ENCODE peak calls at places on chromosomes 11 and 22, in eight cellular contexts. One of them, this sample, is unnamed.
A peak's percentile ranks its signal among the peaks of the same experiment; 100 is the strongest.

GRCh38 chr22:36339171-36340065 is 48.3 kb downstream of the MYH9 start:
- DNase-seq in occipital lobe: no peak
- DNase-seq in RCC 7860: peak; percentile 72
- DNase-seq in activated CD4-positive, alpha-beta memory T cell treated with anti-CD3 and anti-CD28 coated beads for 36 hours: peak; percentile 67
- DNase-seq in T-helper 2 cell: no peak
- DNase-seq in stimulated activated CD8-positive, alpha-beta memory T cell treated with anti-CD3 and anti-CD28 coated beads, Interleukin-4, amount 100 ng/mL, for 4 hours: no peak
- DNase-seq in CD8-positive, alpha-beta memory T cell: no peak
- DNase-seq in endothelial cell of umbilical vein: peak; percentile 52
- DNase-seq in this sample: no peak

GRCh38 chr11:64086263-64086938 is 50.7 kb downstream of the FLRT1 start:
- DNase-seq in stimulated activated CD8-positive, alpha-beta memory T cell treated with anti-CD3 and anti-CD28 coated beads, Interleukin-4, amount 100 ng/mL, for 4 hours: no peak
- DNase-seq in occipital lobe: no peak
- DNase-seq in CD8-positive, alpha-beta memory T cell: no peak
- DNase-seq in activated CD4-positive, alpha-beta memory T cell treated with anti-CD3 and anti-CD28 coated beads for 36 hours: no peak
- DNase-seq in T-helper 2 cell: no peak
- DNase-seq in RCC 7860: no peak
- DNase-seq in endothelial cell of umbilical vein: no peak
- DNase-seq in this sample: no peak

GRCh38 chr22:24926849-24927579 is 19.5 kb downstream of the LHFPL7 start:
- DNase-seq in T-helper 2 cell: no peak
- DNase-seq in CD8-positive, alpha-beta memory T cell: no peak
- DNase-seq in RCC 7860: no peak
- DNase-seq in endothelial cell of umbilical vein: peak; percentile 49
- DNase-seq in stimulated activated CD8-positive, alpha-beta memory T cell treated with anti-CD3 and anti-CD28 coated beads, Interleukin-4, amount 100 ng/mL, for 4 hours: no peak
- DNase-seq in occipital lobe: no peak
- DNase-seq in activated CD4-positive, alpha-beta memory T cell treated with anti-CD3 and anti-CD28 coated beads for 36 hours: no peak
- DNase-seq in this sample: no peak

GRCh38 chr11:71171576-71171975 is 80.8 kb downstream of the SHANK2 start:
- DNase-seq in CD8-positive, alpha-beta memory T cell: no peak
- DNase-seq in occipital lobe: no peak
- DNase-seq in stimulated activated CD8-positive, alpha-beta memory T cell treated with anti-CD3 and anti-CD28 coated beads, Interleukin-4, amount 100 ng/mL, for 4 hours: no peak
- DNase-seq in T-helper 2 cell: no peak
- DNase-seq in activated CD4-positive, alpha-beta memory T cell treated with anti-CD3 and anti-CD28 coated beads for 36 hours: no peak
- DNase-seq in endothelial cell of umbilical vein: no peak
- DNase-seq in RCC 7860: no peak
- DNase-seq in this sample: no peak

GRCh38 chr11:99519095-99519494 is 498.3 kb downstream of the CNTN5 start:
- DNase-seq in activated CD4-positive, alpha-beta memory T cell treated with anti-CD3 and anti-CD28 coated beads for 36 hours: no peak
- DNase-seq in occipital lobe: no peak
- DNase-seq in T-helper 2 cell: no peak
- DNase-seq in CD8-positive, alpha-beta memory T cell: no peak
- DNase-seq in endothelial cell of umbilical vein: no peak
- DNase-seq in RCC 7860: no peak
- DNase-seq in stimulated activated CD8-positive, alpha-beta memory T cell treated with anti-CD3 and anti-CD28 coated beads, Interleukin-4, amount 100 ng/mL, for 4 hours: no peak
- DNase-seq in this sample: no peak

GRCh38 chr11:64870893-64871849 is 7.2 kb downstream of the EHD1 start:
- DNase-seq in stimulated activated CD8-positive, alpha-beta memory T cell treated with anti-CD3 and anti-CD28 coated beads, Interleukin-4, amount 100 ng/mL, for 4 hours: no peak
- DNase-seq in CD8-positive, alpha-beta memory T cell: no peak
- DNase-seq in occipital lobe: no peak
- DNase-seq in T-helper 2 cell: no peak
- DNase-seq in RCC 7860: no peak
- DNase-seq in endothelial cell of umbilical vein: peak; percentile 72
- DNase-seq in activated CD4-positive, alpha-beta memory T cell treated with anti-CD3 and anti-CD28 coated beads for 36 hours: no peak
- DNase-seq in this sample: no peak

GRCh38 chr11:112087212-112087611 is 539 bp downstream of the SDHD start:
- DNase-seq in CD8-positive, alpha-beta memory T cell: no peak
- DNase-seq in endothelial cell of umbilical vein: no peak
- DNase-seq in occipital lobe: no peak
- DNase-seq in RCC 7860: no peak
- DNase-seq in stimulated activated CD8-positive, alpha-beta memory T cell treated with anti-CD3 and anti-CD28 coated beads, Interleukin-4, amount 100 ng/mL, for 4 hours: no peak
- DNase-seq in T-helper 2 cell: no peak
- DNase-seq in activated CD4-positive, alpha-beta memory T cell treated with anti-CD3 and anti-CD28 coated beads for 36 hours: peak; percentile 10
- DNase-seq in this sample: no peak

GRCh38 chr11:28730336-28730735 is 622.1 kb downstream of the METTL15 start:
- DNase-seq in stimulated activated CD8-positive, alpha-beta memory T cell treated with anti-CD3 and anti-CD28 coated beads, Interleukin-4, amount 100 ng/mL, for 4 hours: no peak
- DNase-seq in endothelial cell of umbilical vein: no peak
- DNase-seq in occipital lobe: no peak
- DNase-seq in CD8-positive, alpha-beta memory T cell: no peak
- DNase-seq in RCC 7860: no peak
- DNase-seq in activated CD4-positive, alpha-beta memory T cell treated with anti-CD3 and anti-CD28 coated beads for 36 hours: no peak
- DNase-seq in T-helper 2 cell: no peak
- DNase-seq in this sample: no peak

GRCh38 chr22:25741692-25742626 is at the start of gene MYO18B:
- DNase-seq in RCC 7860: no peak
- DNase-seq in CD8-positive, alpha-beta memory T cell: no peak
- DNase-seq in stimulated activated CD8-positive, alpha-beta memory T cell treated with anti-CD3 and anti-CD28 coated beads, Interleukin-4, amount 100 ng/mL, for 4 hours: no peak
- DNase-seq in occipital lobe: no peak
- DNase-seq in endothelial cell of umbilical vein: no peak
- DNase-seq in T-helper 2 cell: no peak
- DNase-seq in activated CD4-positive, alpha-beta memory T cell treated with anti-CD3 and anti-CD28 coated beads for 36 hours: no peak
- DNase-seq in this sample: no peak

GRCh38 chr22:45424241-45424731 is 10.8 kb downstream of the RIBC2 start:
- DNase-seq in endothelial cell of umbilical vein: no peak
- DNase-seq in RCC 7860: no peak
- DNase-seq in stimulated activated CD8-positive, alpha-beta memory T cell treated with anti-CD3 and anti-CD28 coated beads, Interleukin-4, amount 100 ng/mL, for 4 hours: no peak
- DNase-seq in T-helper 2 cell: no peak
- DNase-seq in occipital lobe: no peak
- DNase-seq in CD8-positive, alpha-beta memory T cell: no peak
- DNase-seq in activated CD4-positive, alpha-beta memory T cell treated with anti-CD3 and anti-CD28 coated beads for 36 hours: no peak
- DNase-seq in this sample: no peak

GRCh38 chr11:67277231-67277961 is 11.1 kb downstream of the GRK2 start:
- DNase-seq in endothelial cell of umbilical vein: peak; percentile 88
- DNase-seq in T-helper 2 cell: peak; percentile 75
- DNase-seq in occipital lobe: peak; percentile 38
- DNase-seq in RCC 7860: no peak
- DNase-seq in CD8-positive, alpha-beta memory T cell: peak; percentile 94
- DNase-seq in activated CD4-positive, alpha-beta memory T cell treated with anti-CD3 and anti-CD28 coated beads for 36 hours: peak; percentile 94
- DNase-seq in stimulated activated CD8-positive, alpha-beta memory T cell treated with anti-CD3 and anti-CD28 coated beads, Interleukin-4, amount 100 ng/mL, for 4 hours: peak; percentile 79
- DNase-seq in this sample: peak; percentile 84

GRCh38 chr11:86438685-86439084 is 64.0 kb downstream of the CCDC81 start:
- DNase-seq in occipital lobe: no peak
- DNase-seq in T-helper 2 cell: no peak
- DNase-seq in endothelial cell of umbilical vein: peak; percentile 56
- DNase-seq in activated CD4-positive, alpha-beta memory T cell treated with anti-CD3 and anti-CD28 coated beads for 36 hours: no peak
- DNase-seq in RCC 7860: peak; percentile 58
- DNase-seq in CD8-positive, alpha-beta memory T cell: no peak
- DNase-seq in stimulated activated CD8-positive, alpha-beta memory T cell treated with anti-CD3 and anti-CD28 coated beads, Interleukin-4, amount 100 ng/mL, for 4 hours: no peak
- DNase-seq in this sample: no peak